ENCODE peak calls at places on chromosomes 7 and 10, in eight cellular contexts. One of them, this sample, is unnamed.

GRCh38 chr7:125241548-125241947 is 311.9 kb upstream of the POT1 start:
- DNase-seq in head of caudate nucleus: no peak
- DNase-seq in ACHN: no peak
- DNase-seq in CD8-positive, alpha-beta memory T cell: no peak
- DNase-seq in cardiac fibroblast: no peak
- DNase-seq in OCI-LY7: no peak
- DNase-seq in T1000: no peak
- DNase-seq in transverse colon: no peak
- DNase-seq in this sample: no peak

GRCh38 chr7:155820788-155821187 is 8.5 kb upstream of the SHH start:
- DNase-seq in OCI-LY7: no peak
- DNase-seq in T1000: no peak
- DNase-seq in cardiac fibroblast: no peak
- DNase-seq in ACHN: no peak
- DNase-seq in transverse colon: no peak
- DNase-seq in CD8-positive, alpha-beta memory T cell: no peak
- DNase-seq in head of caudate nucleus: no peak
- DNase-seq in this sample: no peak

GRCh38 chr10:113103131-113103830 is 153.2 kb downstream of the TCF7L2 start:
- DNase-seq in T1000: no peak
- DNase-seq in OCI-LY7: no peak
- DNase-seq in ACHN: no peak
- DNase-seq in head of caudate nucleus: no peak
- DNase-seq in transverse colon: no peak
- DNase-seq in CD8-positive, alpha-beta memory T cell: peak; percentile 9
- DNase-seq in cardiac fibroblast: no peak
- DNase-seq in this sample: no peak

GRCh38 chr7:3174515-3175318 is 126.3 kb upstream of the SDK1 start:
- DNase-seq in T1000: no peak
- DNase-seq in CD8-positive, alpha-beta memory T cell: no peak
- DNase-seq in transverse colon: no peak
- DNase-seq in ACHN: no peak
- DNase-seq in cardiac fibroblast: no peak
- DNase-seq in head of caudate nucleus: no peak
- DNase-seq in OCI-LY7: no peak
- DNase-seq in this sample: no peak

GRCh38 chr10:53601260-53601875 is 828.8 kb upstream of the MBL2 start:
- DNase-seq in T1000: no peak
- DNase-seq in CD8-positive, alpha-beta memory T cell: no peak
- DNase-seq in head of caudate nucleus: no peak
- DNase-seq in cardiac fibroblast: peak; percentile 56
- DNase-seq in transverse colon: no peak
- DNase-seq in ACHN: peak; percentile 58
- DNase-seq in OCI-LY7: peak; percentile 60
- DNase-seq in this sample: no peak

GRCh38 chr10:124611738-124612137 is 132.4 kb downstream of the FAM53B start:
- DNase-seq in CD8-positive, alpha-beta memory T cell: peak; percentile 79
- DNase-seq in cardiac fibroblast: no peak
- DNase-seq in transverse colon: peak; percentile 42
- DNase-seq in head of caudate nucleus: no peak
- DNase-seq in OCI-LY7: no peak
- DNase-seq in T1000: no peak
- DNase-seq in ACHN: no peak
- DNase-seq in this sample: no peak

GRCh38 chr10:102522874-102523249 is 19.1 kb downstream of the SUFU start:
- DNase-seq in ACHN: no peak
- DNase-seq in head of caudate nucleus: no peak
- DNase-seq in CD8-positive, alpha-beta memory T cell: no peak
- DNase-seq in cardiac fibroblast: no peak
- DNase-seq in OCI-LY7: no peak
- DNase-seq in T1000: no peak
- DNase-seq in transverse colon: no peak
- DNase-seq in this sample: no peak

GRCh38 chr10:112294169-112294568 is 11.0 kb downstream of the TECTB start:
- DNase-seq in T1000: no peak
- DNase-seq in transverse colon: no peak
- DNase-seq in head of caudate nucleus: no peak
- DNase-seq in OCI-LY7: no peak
- DNase-seq in ACHN: no peak
- DNase-seq in CD8-positive, alpha-beta memory T cell: no peak
- DNase-seq in cardiac fibroblast: no peak
- DNase-seq in this sample: no peak

GRCh38 chr7:32890553-32891045 is 961 bp downstream of the KBTBD2 start:
- DNase-seq in T1000: no peak
- DNase-seq in cardiac fibroblast: peak; percentile 71
- DNase-seq in ACHN: peak; percentile 67
- DNase-seq in head of caudate nucleus: no peak
- DNase-seq in CD8-positive, alpha-beta memory T cell: peak; percentile 74
- DNase-seq in OCI-LY7: peak; percentile 73
- DNase-seq in transverse colon: peak; percentile 33
- DNase-seq in this sample: no peak

GRCh38 chr7:101891936-101892640 is 74.7 kb downstream of the CUX1 start:
- DNase-seq in head of caudate nucleus: no peak
- DNase-seq in cardiac fibroblast: peak; percentile 58
- DNase-seq in ACHN: no peak
- DNase-seq in transverse colon: no peak
- DNase-seq in CD8-positive, alpha-beta memory T cell: no peak
- DNase-seq in T1000: no peak
- DNase-seq in OCI-LY7: no peak
- DNase-seq in this sample: no peak

GRCh38 chr7:138890782-138891445 is 90.3 kb downstream of the KIAA1549 start:
- DNase-seq in ACHN: no peak
- DNase-seq in transverse colon: no peak
- DNase-seq in T1000: peak; percentile 75
- DNase-seq in OCI-LY7: no peak
- DNase-seq in cardiac fibroblast: no peak
- DNase-seq in head of caudate nucleus: no peak
- DNase-seq in CD8-positive, alpha-beta memory T cell: no peak
- DNase-seq in this sample: no peak

GRCh38 chr10:22620140-22620857 is 94.1 kb downstream of the PIP4K2A start:
- DNase-seq in cardiac fibroblast: peak; percentile 99
- DNase-seq in head of caudate nucleus: peak; percentile 79
- DNase-seq in ACHN: peak; percentile 93
- DNase-seq in T1000: peak; percentile 86
- DNase-seq in OCI-LY7: no peak
- DNase-seq in CD8-positive, alpha-beta memory T cell: no peak
- DNase-seq in transverse colon: peak; percentile 26
- DNase-seq in this sample: peak; percentile 69

GRCh38 chr10:12448729-12449391 is 99.5 kb downstream of the CAMK1D start:
- DNase-seq in OCI-LY7: peak; percentile 14
- DNase-seq in cardiac fibroblast: peak; percentile 82
- DNase-seq in CD8-positive, alpha-beta memory T cell: peak; percentile 90
- DNase-seq in transverse colon: peak; percentile 43
- DNase-seq in ACHN: peak; percentile 76
- DNase-seq in T1000: no peak
- DNase-seq in head of caudate nucleus: no peak
- DNase-seq in this sample: peak; percentile 70

GRCh38 chr10:103226011-103226410 is 19.7 kb upstream of the RPEL1 start:
- DNase-seq in CD8-positive, alpha-beta memory T cell: no peak
- DNase-seq in T1000: no peak
- DNase-seq in cardiac fibroblast: peak; percentile 24
- DNase-seq in transverse colon: no peak
- DNase-seq in OCI-LY7: no peak
- DNase-seq in ACHN: no peak
- DNase-seq in head of caudate nucleus: no peak
- DNase-seq in this sample: no peak

GRCh38 chr10:103157246-103157645 is 35.8 kb downstream of the NT5C2 start:
- DNase-seq in ACHN: no peak
- DNase-seq in head of caudate nucleus: no peak
- DNase-seq in T1000: no peak
- DNase-seq in cardiac fibroblast: no peak
- DNase-seq in CD8-positive, alpha-beta memory T cell: no peak
- DNase-seq in OCI-LY7: no peak
- DNase-seq in transverse colon: no peak
- DNase-seq in this sample: no peak

GRCh38 chr10:30671011-30671616 is 41.6 kb upstream of the LYZL2 start:
- DNase-seq in CD8-positive, alpha-beta memory T cell: peak; percentile 26
- DNase-seq in OCI-LY7: peak; percentile 66
- DNase-seq in head of caudate nucleus: peak; percentile 50
- DNase-seq in cardiac fibroblast: peak; percentile 89
- DNase-seq in ACHN: peak; percentile 64
- DNase-seq in transverse colon: peak; percentile 14
- DNase-seq in T1000: peak; percentile 19
- DNase-seq in this sample: peak; percentile 19

This sample was measured in H54.